ENCODE peak calls at places on chromosomes 16 and 17, in five cellular contexts. E is NCI-H1105, R is NCI-H82, P is RCC 7860, K is NCI-H1092 treated with DMSO at 0.1 percent for 48 hours. S is an unnamed sample.

GRCh38 chr17:1001640-1002411 is 4.9 kb downstream of the TIMM22 start:
- DNase-seq in K (no peak), P (no peak), R (no peak), E (no peak), S (no peak)

GRCh38 chr16:9469512-9469911 is 378.1 kb downstream of the HAPSTR1 start:
- DNase-seq in E (no peak), K (no peak), R (no peak), P (peak; percentile 92), S (peak; percentile 98)

GRCh38 chr16:19356024-19356952 is 61.4 kb upstream of the TMC5 start:
- DNase-seq in R (no peak), E (no peak), P (no peak), K (no peak), S (no peak)

GRCh38 chr16:27223226-27223610 is 19.9 kb downstream of the KDM8 start:
- DNase-seq in P (no peak), E (no peak), K (no peak), R (no peak), S (no peak)

GRCh38 chr17:30588798-30589247 is 111.6 kb downstream of the GOSR1 start:
- DNase-seq in R (peak; percentile 67), P (no peak), K (no peak), E (no peak), S (no peak)

GRCh38 chr16:2019500-2019899 is at the start of gene NPW:
- DNase-seq in E (no peak), P (no peak), K (peak; percentile 47), R (peak; percentile 78), S (no peak)

GRCh38 chr16:66458853-66459252 is 31.8 kb downstream of the BEAN1 start:
- DNase-seq in E (no peak), R (no peak), P (no peak), K (no peak), S (no peak)

GRCh38 chr16:72946474-72947194 is 101.3 kb downstream of the ZFHX3 start:
- DNase-seq in E (no peak), R (no peak), K (no peak), P (no peak), S (no peak)

GRCh38 chr16:2143874-2144485 is 4.4 kb upstream of the RAB26 start:
- DNase-seq in E (no peak), K (no peak), P (no peak), R (no peak), S (no peak)

GRCh38 chr17:20890338-20890737 is 152.5 kb downstream of the USP22 start:
- DNase-seq in R (no peak), K (no peak), E (no peak), P (no peak), S (no peak)

GRCh38 chr17:7704601-7705268 is at the start of gene EFNB3:
- DNase-seq in R (peak; percentile 95), P (no peak), E (peak; percentile 85), K (peak; percentile 33), S (peak; percentile 11)

S was measured in kidney glomerular epithelial cell.